ENCODE peak calls at places on chromosomes 16 and 17, in nine cellular contexts. O is adrenal gland, Z is GM12892, G is NB4, U is Peyer's patch, C is uterus, F is sigmoid colon, A is IMR-90, M is A549. Q is an unnamed sample.

GRCh38 chr16:69865701-69866100 is 85.4 kb upstream of the CLEC18A start:
- DNase-seq in Z (no peak), U (no peak), C (no peak), G (peak), F (no peak), O (no peak), A (peak), M (no peak), Q (peak)

GRCh38 chr17:37461668-37462067 is 28.0 kb upstream of the DUSP14 start:
- DNase-seq in F (no peak), O (no peak), U (no peak), C (no peak), G (no peak), Z (no peak), M (no peak), A (peak), Q (no peak)

GRCh38 chr17:72587773-72588511 is 467.1 kb downstream of the SOX9 start:
- DNase-seq in F (no peak), M (peak), G (peak), A (peak), C (no peak), U (no peak), Z (no peak), O (no peak), Q (peak)

GRCh38 chr17:28416703-28417311 is 10.8 kb upstream of the SLC46A1 start:
- DNase-seq in Z (peak), U (peak), M (peak), F (no peak), O (peak), A (peak), C (no peak), G (peak), Q (peak)

GRCh38 chr17:56891751-56892150 is 22.1 kb downstream of the TRIM25 start:
- DNase-seq in C (no peak), O (peak), M (peak), U (peak), A (no peak), G (peak), F (no peak), Z (no peak), Q (no peak)

GRCh38 chr17:10579270-10579669 is 29.8 kb upstream of the MYH2 start:
- DNase-seq in G (peak), C (no peak), F (no peak), U (no peak), Z (no peak), O (no peak), M (no peak), A (no peak), Q (no peak)

GRCh38 chr17:7686221-7687071 is 844 bp downstream of the TP53 start:
- DNase-seq in U (peak), F (peak), M (peak), Z (peak), O (peak), C (peak), G (peak), A (peak), Q (no peak)

GRCh38 chr17:48589831-48590602 is at the start of gene HOXB3:
- DNase-seq in O (no peak), M (no peak), A (peak), F (no peak), Z (no peak), G (no peak), C (peak), U (peak), Q (no peak)

GRCh38 chr16:79728048-79728922 is 127.7 kb upstream of the MAF start:
- DNase-seq in G (no peak), C (no peak), M (no peak), U (no peak), O (no peak), F (no peak), A (no peak), Z (no peak), Q (no peak)

DNA sequence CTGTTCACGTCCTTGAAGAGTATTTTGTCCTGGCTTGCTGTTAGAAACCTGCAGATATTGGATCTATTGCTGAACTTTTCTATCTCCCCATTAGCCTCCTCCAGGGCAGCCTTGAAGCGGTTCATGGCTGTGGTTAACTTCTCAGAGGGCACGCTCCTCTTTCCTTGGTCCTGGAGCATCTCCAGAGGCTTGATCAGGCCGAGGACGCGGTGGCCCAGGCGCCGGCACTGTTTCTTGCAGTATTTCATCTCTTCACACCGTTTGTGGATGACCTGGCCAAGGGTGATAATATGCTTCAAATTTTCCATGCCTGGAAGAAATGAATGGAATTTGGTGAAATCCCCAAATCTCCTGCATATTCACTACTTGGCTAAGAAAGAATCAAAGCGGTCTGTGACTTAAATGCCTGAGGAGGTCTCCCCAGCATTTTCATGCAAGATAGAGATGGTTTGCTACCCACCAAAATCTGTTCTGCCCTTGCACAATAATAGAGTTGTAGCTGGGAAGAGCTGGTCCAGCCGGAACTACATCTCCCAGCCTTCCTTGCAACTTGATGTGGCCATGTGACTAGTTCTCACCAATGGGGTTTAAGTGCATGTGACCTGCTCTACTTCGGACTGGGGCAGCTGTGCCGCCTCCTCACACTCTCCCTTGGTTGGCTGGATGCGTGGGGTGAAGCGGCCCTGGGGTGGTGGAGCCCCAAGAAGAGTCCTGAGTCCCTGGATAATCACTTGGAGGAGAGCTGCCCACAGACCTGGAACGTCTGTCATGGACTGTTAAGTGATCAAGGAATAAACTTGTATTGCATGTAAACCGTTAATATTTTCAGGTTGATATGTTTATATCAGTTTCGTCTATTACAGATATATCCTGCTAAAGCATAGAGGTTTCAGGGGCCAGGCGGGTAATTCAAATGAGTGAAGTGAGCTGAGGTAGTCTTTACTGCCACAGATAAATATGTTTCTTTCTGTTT is 4.9 kb downstream of the MLKL start:
- DNase-seq in U (peak), M (peak), O (peak), C (peak), A (peak), F (peak), Z (peak), G (peak), Q (peak)
- TF ChIP-seq POLR2A in U (peak), M (peak), O (peak), C (no peak), A (no peak), F (no peak), Z (peak), G (no peak), Q (peak)

DNA sequence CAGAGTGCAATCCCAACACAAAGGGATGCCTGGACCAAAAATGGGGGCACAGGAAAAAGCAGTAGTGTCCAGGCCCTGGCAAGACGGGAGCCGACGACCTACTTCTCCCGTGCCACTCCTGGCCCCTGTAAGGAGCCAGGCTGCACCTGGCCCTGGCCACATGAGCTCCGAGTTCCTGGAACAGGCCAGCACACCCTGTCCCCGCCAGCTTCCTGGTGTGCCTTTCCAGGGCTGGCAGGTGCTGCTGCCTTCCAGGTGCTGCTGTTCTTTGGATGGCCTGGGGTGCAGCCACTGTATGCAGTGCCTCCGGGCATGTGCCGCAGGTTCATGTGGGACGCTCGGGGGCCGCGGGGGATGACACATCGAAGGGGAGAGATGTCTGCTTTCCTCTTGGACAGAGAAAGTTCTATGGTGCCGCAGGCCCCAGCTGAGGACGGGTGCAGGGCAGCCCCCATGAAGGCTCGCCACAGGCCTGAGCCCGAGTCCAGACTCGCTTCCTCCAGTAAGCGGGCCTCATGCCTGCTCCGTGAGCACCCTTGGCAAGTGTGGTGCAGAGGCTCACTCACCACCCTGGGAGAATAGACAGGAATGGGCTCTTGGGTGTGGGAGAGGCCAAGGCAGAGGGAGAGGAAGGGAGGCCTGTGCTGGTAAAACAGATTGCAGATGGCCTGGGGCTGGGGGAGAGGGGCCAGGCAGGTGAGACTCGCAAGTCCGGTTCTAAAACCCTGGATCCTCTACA is 54.7 kb upstream of the FASN start:
- DNase-seq in C (no peak), U (no peak), F (no peak), A (no peak), M (no peak), Z (no peak), O (no peak), G (no peak), Q (no peak)
- TF ChIP-seq POLR2A in C (no peak), U (no peak), F (no peak), A (no peak), M (no peak), Z (no peak), O (no peak), G (no peak), Q (no peak)

GRCh38 chr17:50478391-50479361 is at the start of gene RSAD1:
- DNase-seq in Z (peak), C (peak), O (peak), A (peak), F (peak), G (peak), U (peak), M (peak), Q (peak)
- TF ChIP-seq POLR2A in Z (peak), C (peak), O (peak), A (peak), F (no peak), G (peak), U (peak), M (peak), Q (peak)

GRCh38 chr16:78516006-78516405 is 416.6 kb downstream of the WWOX start:
- DNase-seq in O (no peak), A (no peak), F (no peak), U (no peak), M (no peak), C (no peak), Z (no peak), G (no peak), Q (no peak)

GRCh38 chr16:78515421-78515820 is 416.0 kb downstream of the WWOX start:
- DNase-seq in M (no peak), Z (no peak), U (no peak), F (no peak), C (no peak), O (no peak), A (no peak), G (no peak), Q (no peak)

GRCh38 chr16:78509965-78510364 is 410.5 kb downstream of the WWOX start:
- DNase-seq in A (no peak), C (no peak), F (no peak), G (no peak), O (no peak), U (no peak), M (no peak), Z (no peak), Q (no peak)

GRCh38 chr16:78513838-78514237 is 414.4 kb downstream of the WWOX start:
- DNase-seq in A (no peak), Z (no peak), U (no peak), O (no peak), G (peak), C (no peak), M (no peak), F (no peak), Q (no peak)
- TF ChIP-seq POLR2A in A (no peak), Z (no peak), U (no peak), O (no peak), G (no peak), C (no peak), M (no peak), F (no peak), Q (no peak)

DNA sequence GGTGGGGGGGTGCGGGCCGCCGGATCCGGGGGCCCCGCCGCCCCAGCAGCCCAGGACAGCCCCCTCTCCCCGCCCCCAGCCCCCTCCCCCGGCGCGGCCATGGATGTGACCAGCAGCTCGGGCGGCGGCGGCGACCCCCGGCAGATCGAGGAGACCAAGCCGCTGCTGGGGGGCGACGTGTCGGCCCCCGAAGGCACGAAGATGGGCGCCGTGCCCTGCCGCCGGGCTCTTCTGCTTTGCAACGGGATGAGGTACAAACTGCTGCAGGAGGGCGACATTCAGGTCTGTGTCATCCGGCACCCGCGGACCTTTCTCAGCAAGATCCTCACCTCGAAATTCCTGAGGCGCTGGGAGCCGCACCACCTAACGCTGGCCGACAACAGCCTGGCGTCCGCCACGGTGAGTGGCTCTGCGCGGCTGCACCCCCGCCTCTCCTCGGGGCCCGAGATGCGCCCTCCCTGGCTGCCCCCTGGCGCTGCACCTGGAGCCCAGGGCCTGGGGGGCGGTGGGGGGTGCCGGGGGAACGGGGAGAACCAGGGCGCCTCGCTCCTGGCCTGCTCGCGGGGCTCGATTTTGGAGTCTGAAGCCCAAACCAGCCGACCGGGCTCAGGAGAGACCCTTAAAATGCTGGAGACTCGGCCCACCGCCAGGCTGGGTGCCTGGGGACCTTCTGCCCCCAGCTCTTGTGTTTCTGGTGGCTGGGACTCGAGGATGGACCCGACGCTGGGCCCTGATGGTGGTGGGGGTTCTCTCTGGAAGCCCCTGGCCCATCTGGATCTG is 725 bp downstream of the CMIP start:
- DNase-seq in F (peak), U (peak), O (peak), C (peak), G (peak), Z (peak), A (peak), M (no peak), Q (peak)
- TF ChIP-seq POLR2A in F (no peak), U (no peak), O (peak), C (no peak), G (no peak), Z (no peak), A (peak), M (peak), Q (no peak)

GRCh38 chr16:9113707-9114106 is 22.3 kb downstream of the HAPSTR1 start:
- DNase-seq in F (no peak), A (no peak), U (no peak), C (no peak), G (no peak), O (no peak), Z (no peak), M (no peak), Q (no peak)

GRCh38 chr16:9112844-9113186 is 21.4 kb downstream of the HAPSTR1 start:
- DNase-seq in A (no peak), M (no peak), G (no peak), Z (no peak), U (no peak), F (no peak), C (no peak), O (no peak), Q (no peak)

GRCh38 chr16:9114842-9115241 is 23.4 kb downstream of the HAPSTR1 start:
- DNase-seq in Z (no peak), U (no peak), A (no peak), M (no peak), C (no peak), G (no peak), F (no peak), O (no peak), Q (no peak)

GRCh38 chr16:9115277-9115676 is 23.8 kb downstream of the HAPSTR1 start:
- DNase-seq in M (no peak), G (no peak), Z (no peak), A (peak), C (no peak), U (no peak), O (no peak), F (no peak), Q (peak)

GRCh38 chr16:9114112-9114511 is 22.7 kb downstream of the HAPSTR1 start:
- DNase-seq in C (no peak), U (no peak), G (no peak), A (no peak), Z (no peak), M (no peak), F (no peak), O (no peak), Q (no peak)
- TF ChIP-seq POLR2A in C (no peak), U (no peak), G (no peak), A (no peak), Z (no peak), M (no peak), F (no peak), O (no peak), Q (no peak)

Q was measured in H54.